ENCODE peak calls at places on chromosomes 7 and 10, in nine cellular contexts. Q is H1, T is GM12865, O is lung, S is upper lobe of right lung, E is cardiac fibroblast, P is fibroblast of lung, A is AG09309, C is endothelial cell of umbilical vein. I is an unnamed sample.

GRCh38 chr10:116385994-116386809 is 41.4 kb upstream of the PNLIPRP3 start:
- DNase-seq in T (peak; percentile 14), P (peak; percentile 23), S (no peak), C (peak; percentile 39), E (peak; percentile 62), A (peak; percentile 7), Q (no peak), O (no peak), I (no peak)

GRCh38 chr7:22582860-22583640 is 83.1 kb upstream of the STEAP1B start:
- DNase-seq in E (peak; percentile 92), C (peak; percentile 91), O (peak; percentile 83), S (peak; percentile 69), Q (no peak), T (no peak), A (peak; percentile 80), P (peak; percentile 96), I (no peak)

GRCh38 chr10:34116220-34116623 is 698.9 kb downstream of the PARD3 start:
- DNase-seq in O (no peak), Q (peak; percentile 31), T (no peak), E (no peak), P (no peak), C (no peak), A (no peak), S (no peak), I (no peak)

GRCh38 chr10:125035136-125035535 is 93.2 kb downstream of the ZRANB1 start:
- DNase-seq in E (peak; percentile 96), Q (no peak), A (peak; percentile 82), O (no peak), C (peak; percentile 55), T (no peak), P (peak; percentile 98), S (no peak), I (no peak)

GRCh38 chr7:105932835-105933477 is 30.1 kb upstream of the CDHR3 start:
- DNase-seq in P (peak; percentile 80), O (peak; percentile 37), E (peak; percentile 86), C (no peak), S (no peak), Q (no peak), A (peak; percentile 88), T (no peak), I (no peak)

GRCh38 chr10:61529208-61529607 is 76.0 kb upstream of the TMEM26 start:
- DNase-seq in S (no peak), E (no peak), T (no peak), C (no peak), Q (no peak), P (peak; percentile 24), O (no peak), A (no peak), I (no peak)

GRCh38 chr7:70681847-70682350 is 450.0 kb upstream of the GALNT17 start:
- DNase-seq in S (no peak), P (no peak), Q (no peak), O (no peak), E (no peak), A (no peak), T (peak; percentile 79), C (no peak), I (no peak)

GRCh38 chr10:19730071-19730470 is 86.2 kb upstream of the PLXDC2 start:
- DNase-seq in C (no peak), S (no peak), T (no peak), Q (no peak), O (no peak), E (peak; percentile 47), A (no peak), P (peak; percentile 86), I (no peak)

GRCh38 chr7:2939193-2939885 is 95.2 kb upstream of the GNA12 start:
- DNase-seq in Q (no peak), E (peak; percentile 9), C (no peak), S (peak; percentile 59), O (no peak), T (no peak), P (peak; percentile 5), A (no peak), I (no peak)

GRCh38 chr7:106249488-106249887 is 35.3 kb downstream of the NAMPT start:
- DNase-seq in O (no peak), T (no peak), C (no peak), S (no peak), P (no peak), A (no peak), E (no peak), Q (no peak), I (no peak)

GRCh38 chr10:129042747-129043146 is 424.3 kb upstream of the MGMT start:
- DNase-seq in E (no peak), S (no peak), T (no peak), A (no peak), C (no peak), Q (no peak), P (no peak), O (no peak), I (no peak)

GRCh38 chr7:31443457-31443856 is 70.4 kb upstream of the ITPRID1 start:
- DNase-seq in E (peak; percentile 53), Q (no peak), C (peak; percentile 48), P (peak; percentile 42), O (no peak), T (peak; percentile 49), A (peak; percentile 0), S (no peak), I (peak; percentile 19)

GRCh38 chr10:132363921-132364593 is 32.1 kb downstream of the LRRC27 start:
- DNase-seq in O (no peak), P (peak; percentile 61), A (peak; percentile 23), C (peak; percentile 17), E (peak; percentile 31), S (peak; percentile 59), Q (no peak), T (peak; percentile 51), I (peak; percentile 22)

GRCh38 chr7:139937685-139938084 is 108.6 kb downstream of the TBXAS1 start:
- DNase-seq in S (no peak), A (no peak), Q (no peak), E (no peak), P (no peak), O (no peak), C (peak; percentile 13), T (no peak), I (no peak)

GRCh38 chr10:118594392-118595063 is 920 bp downstream of the PRLHR start:
- DNase-seq in T (peak; percentile 13), O (peak; percentile 32), Q (peak; percentile 90), C (peak; percentile 35), P (peak; percentile 33), E (peak; percentile 35), S (no peak), A (no peak), I (no peak)

GRCh38 chr7:17044396-17044795 is 162.6 kb upstream of the AGR3 start:
- DNase-seq in E (no peak), Q (no peak), A (no peak), P (no peak), T (no peak), S (no peak), C (no peak), O (no peak), I (no peak)
- TF ChIP-seq CTCF in E (no peak), Q (no peak), A (no peak), P (no peak), T (no peak), S (no peak), C (no peak), O (no peak), I (no peak)

DNA sequence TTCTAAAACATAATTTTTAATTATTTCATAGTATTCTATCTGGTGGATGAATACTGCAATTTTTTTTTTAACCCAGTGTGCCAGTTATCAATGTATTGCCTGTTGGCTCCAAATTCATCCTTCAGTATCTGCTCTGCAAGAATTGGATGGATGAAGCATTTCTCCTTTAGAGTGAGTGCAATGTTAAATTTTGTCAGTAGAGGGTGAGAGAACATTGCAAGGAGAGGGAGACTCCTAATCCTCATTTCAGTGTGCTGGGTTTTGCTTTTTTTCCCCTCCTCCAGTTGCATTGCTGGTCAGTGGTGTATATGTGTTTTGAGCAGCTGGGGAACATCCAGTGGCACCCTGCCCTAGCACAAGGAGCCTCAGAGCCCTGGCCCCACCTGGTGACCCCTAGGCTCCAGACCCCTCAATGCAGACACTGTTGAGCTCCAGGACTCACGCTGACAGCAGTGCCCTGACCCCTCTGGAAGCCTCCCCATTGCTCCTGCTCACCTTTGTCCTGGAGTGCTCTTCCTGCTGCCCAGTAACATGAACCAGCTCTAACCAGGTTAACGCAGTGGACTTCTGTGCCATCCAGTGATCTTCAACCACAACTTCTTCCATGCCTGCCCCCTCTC is 199.4 kb downstream of the USP6NL start:
- DNase-seq in T (peak; percentile 25), S (no peak), P (no peak), E (peak; percentile 10), A (no peak), Q (no peak), O (no peak), C (no peak), I (no peak)
- TF ChIP-seq CTCF in T (peak; percentile 29), S (no peak), P (peak; percentile 8), E (peak; percentile 18), A (no peak), Q (no peak), O (no peak), C (no peak), I (peak; percentile 45)

DNA sequence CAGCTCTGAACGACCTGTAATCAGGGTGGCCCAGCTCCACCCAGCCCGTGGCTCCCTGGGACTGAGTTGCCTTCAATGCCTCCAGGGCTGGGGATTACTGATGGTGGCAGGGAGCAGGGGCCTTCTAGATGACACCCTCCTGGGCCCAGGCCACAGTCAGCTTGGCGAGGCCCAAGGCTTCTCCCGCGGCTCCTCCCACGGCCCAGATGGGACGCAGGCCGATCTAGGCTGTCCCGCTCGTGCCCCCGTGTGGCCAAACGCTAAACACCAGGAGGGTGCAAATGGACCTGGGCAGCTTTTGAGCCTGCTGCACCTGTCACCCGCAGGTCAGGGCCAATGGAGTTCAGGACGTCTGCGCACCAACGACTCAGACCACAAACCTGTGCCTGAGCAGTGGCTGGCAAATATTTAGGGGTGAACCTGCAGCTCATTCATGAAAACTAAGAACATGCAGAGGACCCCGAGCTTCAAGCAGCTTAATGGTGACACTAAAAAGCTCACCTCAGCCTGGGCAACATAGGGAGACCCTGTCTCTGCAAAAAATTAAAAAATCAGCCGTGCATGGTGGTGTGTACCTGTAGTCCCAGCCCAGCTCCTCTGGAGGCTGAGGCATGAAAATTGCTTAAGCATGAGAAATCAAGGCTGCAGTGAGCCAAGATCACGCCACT is 43.2 kb downstream of the ASB13 start:
- DNase-seq in O (peak; percentile 91), Q (peak; percentile 98), S (peak; percentile 96), P (peak; percentile 73), T (peak; percentile 87), C (peak; percentile 75), E (peak; percentile 85), A (no peak), I (peak; percentile 52)
- TF ChIP-seq CTCF in O (peak; percentile 93), Q (peak; percentile 96), S (peak; percentile 89), P (peak; percentile 82), T (peak; percentile 87), C (peak; percentile 94), E (peak; percentile 93), A (peak; percentile 97), I (peak; percentile 93)

GRCh38 chr10:43885842-43886241 is 237.2 kb upstream of the ZNF32 start:
- DNase-seq in T (peak; percentile 14), Q (peak; percentile 51), P (no peak), A (no peak), S (no peak), E (no peak), C (no peak), O (no peak), I (no peak)
- TF ChIP-seq CTCF in T (peak; percentile 35), Q (peak; percentile 58), P (no peak), A (no peak), S (no peak), E (no peak), C (no peak), O (no peak), I (peak; percentile 39)

I was measured in GM12864.